ENCODE peak calls at places on chromosomes 4 and X, in four cellular contexts. One of them, this sample, is unnamed.

GRCh38 chr4:136650541-136651277 is 881.6 kb downstream of the PCDH18 start:
- DNase-seq in progenitor cell of endocrine pancreas: no peak
- DNase-seq in mesothelial cell of epicardium: no peak
- DNase-seq in mucosa of descending colon: peak; percentile 28
- DNase-seq in this sample: no peak

GRCh38 chr4:131613824-131614216 is 1535.3 kb upstream of the PCDH10 start:
- DNase-seq in progenitor cell of endocrine pancreas: no peak
- DNase-seq in mesothelial cell of epicardium: no peak
- DNase-seq in mucosa of descending colon: no peak
- DNase-seq in this sample: no peak

GRCh38 chrX:20361081-20361889 is 94.6 kb upstream of the RPS6KA3 start:
- DNase-seq in progenitor cell of endocrine pancreas: no peak
- DNase-seq in mesothelial cell of epicardium: no peak
- DNase-seq in mucosa of descending colon: no peak
- DNase-seq in this sample: no peak

GRCh38 chrX:48940404-48940955 is 16.9 kb downstream of the OTUD5 start:
- DNase-seq in progenitor cell of endocrine pancreas: no peak
- DNase-seq in mesothelial cell of epicardium: no peak
- DNase-seq in mucosa of descending colon: no peak
- DNase-seq in this sample: no peak

GRCh38 chrX:28920554-28920953 is 333.3 kb downstream of the IL1RAPL1 start:
- DNase-seq in progenitor cell of endocrine pancreas: no peak
- DNase-seq in mesothelial cell of epicardium: no peak
- DNase-seq in mucosa of descending colon: no peak
- DNase-seq in this sample: no peak

GRCh38 chr4:177119693-177120092 is 190.0 kb upstream of the NEIL3 start:
- DNase-seq in progenitor cell of endocrine pancreas: no peak
- DNase-seq in mesothelial cell of epicardium: no peak
- DNase-seq in mucosa of descending colon: no peak
- DNase-seq in this sample: no peak

GRCh38 chr4:1200425-1201035 is 28.1 kb upstream of the SPON2 start:
- DNase-seq in progenitor cell of endocrine pancreas: no peak
- DNase-seq in mesothelial cell of epicardium: no peak
- DNase-seq in mucosa of descending colon: peak; percentile 65
- DNase-seq in this sample: no peak

GRCh38 chrX:135707880-135708279 is 5.6 kb upstream of the CT45A1 start:
- DNase-seq in progenitor cell of endocrine pancreas: no peak
- DNase-seq in mesothelial cell of epicardium: no peak
- DNase-seq in mucosa of descending colon: peak; percentile 4
- DNase-seq in this sample: peak; percentile 58

GRCh38 chr4:102623622-102624021 is 122.5 kb downstream of the NFKB1 start:
- DNase-seq in progenitor cell of endocrine pancreas: no peak
- DNase-seq in mesothelial cell of epicardium: no peak
- DNase-seq in mucosa of descending colon: no peak
- DNase-seq in this sample: no peak

GRCh38 chr4:17544831-17545234 is 29.9 kb downstream of the CLRN2 start:
- DNase-seq in progenitor cell of endocrine pancreas: no peak
- DNase-seq in mesothelial cell of epicardium: no peak
- DNase-seq in mucosa of descending colon: peak; percentile 25
- DNase-seq in this sample: no peak

GRCh38 chr4:22029803-22030202 is 81.2 kb upstream of the KCNIP4 start:
- DNase-seq in progenitor cell of endocrine pancreas: no peak
- DNase-seq in mesothelial cell of epicardium: no peak
- DNase-seq in mucosa of descending colon: peak; percentile 5
- DNase-seq in this sample: no peak

GRCh38 chrX:48689143-48689920 is 5.7 kb downstream of the WAS start:
- DNase-seq in progenitor cell of endocrine pancreas: no peak
- DNase-seq in mesothelial cell of epicardium: no peak
- DNase-seq in mucosa of descending colon: no peak
- DNase-seq in this sample: no peak

GRCh38 chrX:106247162-106247561 is 79.1 kb downstream of the PWWP3B start:
- DNase-seq in progenitor cell of endocrine pancreas: no peak
- DNase-seq in mesothelial cell of epicardium: no peak
- DNase-seq in mucosa of descending colon: no peak
- DNase-seq in this sample: no peak

GRCh38 chrX:21487832-21488231 is 113.6 kb downstream of the CNKSR2 start:
- DNase-seq in progenitor cell of endocrine pancreas: no peak
- DNase-seq in mesothelial cell of epicardium: no peak
- DNase-seq in mucosa of descending colon: peak; percentile 18
- DNase-seq in this sample: no peak

GRCh38 chr4:70958681-70959080 is 34.8 kb upstream of the DCK start:
- DNase-seq in progenitor cell of endocrine pancreas: no peak
- DNase-seq in mesothelial cell of epicardium: no peak
- DNase-seq in mucosa of descending colon: no peak
- DNase-seq in this sample: no peak

GRCh38 chr4:76850010-76850441 is 47.9 kb downstream of the SOWAHB start:
- DNase-seq in progenitor cell of endocrine pancreas: no peak
- DNase-seq in mesothelial cell of epicardium: no peak
- DNase-seq in mucosa of descending colon: no peak
- DNase-seq in this sample: no peak

GRCh38 chrX:53093177-53093655 is 726 bp upstream of the KANTR start:
- DNase-seq in progenitor cell of endocrine pancreas: peak; percentile 48
- DNase-seq in mesothelial cell of epicardium: peak; percentile 45
- DNase-seq in mucosa of descending colon: peak; percentile 85
- DNase-seq in this sample: peak; percentile 73

GRCh38 chr4:25667931-25668557 is 12.4 kb downstream of the SLC34A2 start:
- DNase-seq in progenitor cell of endocrine pancreas: no peak
- DNase-seq in mesothelial cell of epicardium: no peak
- DNase-seq in mucosa of descending colon: peak; percentile 55
- DNase-seq in this sample: no peak

GRCh38 chr4:145773581-145774234 is 93.8 kb downstream of the C4orf51 start:
- DNase-seq in progenitor cell of endocrine pancreas: no peak
- DNase-seq in mesothelial cell of epicardium: no peak
- DNase-seq in mucosa of descending colon: no peak
- DNase-seq in this sample: no peak

GRCh38 chrX:131571348-131571747 is 27.5 kb downstream of the OR13H1 start:
- DNase-seq in progenitor cell of endocrine pancreas: no peak
- DNase-seq in mesothelial cell of epicardium: no peak
- DNase-seq in mucosa of descending colon: no peak
- DNase-seq in this sample: no peak

GRCh38 chr4:113951263-113951662 is 28.2 kb downstream of the ARSJ start:
- DNase-seq in progenitor cell of endocrine pancreas: no peak
- DNase-seq in mesothelial cell of epicardium: no peak
- DNase-seq in mucosa of descending colon: peak; percentile 11
- DNase-seq in this sample: no peak

GRCh38 chr4:144399927-144400326 is 246.0 kb upstream of the HHIP start:
- DNase-seq in progenitor cell of endocrine pancreas: no peak
- DNase-seq in mesothelial cell of epicardium: no peak
- DNase-seq in mucosa of descending colon: no peak
- DNase-seq in this sample: no peak

GRCh38 chrX:18996536-18996935 is 12.6 kb upstream of the PHKA2 start:
- DNase-seq in progenitor cell of endocrine pancreas: no peak
- DNase-seq in mesothelial cell of epicardium: no peak
- DNase-seq in mucosa of descending colon: no peak
- DNase-seq in this sample: no peak

GRCh38 chr4:73438582-73439215 is 2.7 kb downstream of the AFP start:
- DNase-seq in progenitor cell of endocrine pancreas: no peak
- DNase-seq in mesothelial cell of epicardium: no peak
- DNase-seq in mucosa of descending colon: no peak
- DNase-seq in this sample: no peak

GRCh38 chr4:10267066-10267465 is 150.5 kb upstream of the WDR1 start:
- DNase-seq in progenitor cell of endocrine pancreas: no peak
- DNase-seq in mesothelial cell of epicardium: no peak
- DNase-seq in mucosa of descending colon: peak; percentile 18
- DNase-seq in this sample: no peak

GRCh38 chr4:176034498-176034897 is 31.1 kb upstream of the WDR17 start:
- DNase-seq in progenitor cell of endocrine pancreas: no peak
- DNase-seq in mesothelial cell of epicardium: no peak
- DNase-seq in mucosa of descending colon: peak; percentile 15
- DNase-seq in this sample: peak; percentile 14

GRCh38 chr4:186021461-186022167 is 47.3 kb upstream of the TLR3 start:
- DNase-seq in progenitor cell of endocrine pancreas: no peak
- DNase-seq in mesothelial cell of epicardium: no peak
- DNase-seq in mucosa of descending colon: peak; percentile 26
- DNase-seq in this sample: peak; percentile 29

GRCh38 chr4:146342600-146343192 is 128.4 kb downstream of the REELD1 start:
- DNase-seq in progenitor cell of endocrine pancreas: no peak
- DNase-seq in mesothelial cell of epicardium: no peak
- DNase-seq in mucosa of descending colon: peak; percentile 69
- DNase-seq in this sample: peak; percentile 11

GRCh38 chr4:176236909-176237308 is 32.1 kb downstream of the ASB5 start:
- DNase-seq in progenitor cell of endocrine pancreas: no peak
- DNase-seq in mesothelial cell of epicardium: no peak
- DNase-seq in mucosa of descending colon: no peak
- DNase-seq in this sample: no peak

GRCh38 chrX:103405009-103405333 is 28.6 kb downstream of the BEX3 start:
- DNase-seq in progenitor cell of endocrine pancreas: no peak
- DNase-seq in mesothelial cell of epicardium: no peak
- DNase-seq in mucosa of descending colon: peak; percentile 3
- DNase-seq in this sample: no peak

GRCh38 chrX:50827996-50828395 is 14.0 kb upstream of the SHROOM4 start:
- DNase-seq in progenitor cell of endocrine pancreas: no peak
- DNase-seq in mesothelial cell of epicardium: no peak
- DNase-seq in mucosa of descending colon: no peak
- DNase-seq in this sample: no peak

DNA sequence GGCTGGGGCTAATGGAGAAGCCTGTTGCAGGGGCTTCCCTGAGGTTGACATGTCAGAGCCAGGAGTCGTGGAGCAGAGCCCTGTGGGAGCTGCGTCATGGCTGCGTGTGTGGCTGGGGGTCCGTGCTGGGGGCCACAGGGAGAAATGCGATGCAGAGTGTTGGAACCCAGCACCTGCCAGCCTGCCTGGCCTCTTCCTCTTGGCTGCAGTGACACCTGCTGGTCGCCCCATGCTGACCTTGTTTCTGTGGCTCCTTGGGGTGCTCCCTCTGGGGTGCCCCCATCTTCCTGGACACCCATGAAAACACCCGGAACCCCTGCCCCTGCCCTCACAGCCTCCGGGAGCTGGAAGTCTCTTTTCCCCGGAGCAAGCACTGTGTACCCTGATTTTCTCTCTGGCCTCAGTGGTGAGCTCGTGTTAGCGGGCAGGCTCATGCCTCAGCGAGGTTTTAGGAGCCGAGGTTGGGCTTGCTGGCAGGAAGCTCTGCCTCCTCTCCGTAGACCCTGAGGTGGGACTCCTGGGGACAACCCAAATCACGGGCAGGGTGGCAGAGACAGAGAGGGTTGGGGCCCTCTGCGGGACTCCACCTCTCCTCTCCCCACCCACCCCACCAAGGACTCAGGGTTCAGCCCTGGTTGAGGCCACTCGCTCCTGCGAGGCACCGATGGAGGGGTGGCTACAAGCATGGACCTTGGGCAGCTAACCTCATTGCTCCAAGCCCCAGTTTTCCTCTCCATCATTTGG is 103.8 kb downstream of the SORCS2 start:
- DNase-seq in progenitor cell of endocrine pancreas: no peak
- DNase-seq in mesothelial cell of epicardium: no peak
- DNase-seq in mucosa of descending colon: peak; percentile 27
- DNase-seq in this sample: peak; percentile 40
- TF ChIP-seq CTCF in progenitor cell of endocrine pancreas: peak; percentile 55
- TF ChIP-seq CTCF in mesothelial cell of epicardium: no peak
- TF ChIP-seq CTCF in mucosa of descending colon: no peak
- TF ChIP-seq CTCF in this sample: peak; percentile 49

DNA sequence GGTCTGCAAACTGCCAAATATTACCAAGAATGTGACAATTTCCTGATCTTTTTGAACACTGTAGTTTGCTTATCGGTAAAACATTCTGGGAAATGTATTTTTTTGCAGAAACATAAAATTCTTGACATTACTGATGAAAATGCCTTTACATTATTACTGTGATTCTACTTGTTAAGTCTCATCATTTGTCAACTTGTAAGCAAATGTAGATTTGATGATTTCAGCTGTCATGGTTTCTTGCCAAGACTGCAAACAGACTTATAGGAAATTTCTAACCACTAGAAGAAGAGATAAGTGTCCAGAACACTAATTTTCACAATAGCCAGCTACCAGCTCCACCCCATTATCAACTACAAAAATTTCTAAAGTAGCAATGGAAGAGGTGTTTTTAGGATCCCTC is 560.4 kb downstream of the STPG2 start:
- DNase-seq in progenitor cell of endocrine pancreas: no peak
- DNase-seq in mesothelial cell of epicardium: no peak
- DNase-seq in mucosa of descending colon: no peak
- DNase-seq in this sample: no peak
- TF ChIP-seq CTCF in progenitor cell of endocrine pancreas: no peak
- TF ChIP-seq CTCF in mesothelial cell of epicardium: no peak
- TF ChIP-seq CTCF in mucosa of descending colon: no peak
- TF ChIP-seq CTCF in this sample: no peak

DNA sequence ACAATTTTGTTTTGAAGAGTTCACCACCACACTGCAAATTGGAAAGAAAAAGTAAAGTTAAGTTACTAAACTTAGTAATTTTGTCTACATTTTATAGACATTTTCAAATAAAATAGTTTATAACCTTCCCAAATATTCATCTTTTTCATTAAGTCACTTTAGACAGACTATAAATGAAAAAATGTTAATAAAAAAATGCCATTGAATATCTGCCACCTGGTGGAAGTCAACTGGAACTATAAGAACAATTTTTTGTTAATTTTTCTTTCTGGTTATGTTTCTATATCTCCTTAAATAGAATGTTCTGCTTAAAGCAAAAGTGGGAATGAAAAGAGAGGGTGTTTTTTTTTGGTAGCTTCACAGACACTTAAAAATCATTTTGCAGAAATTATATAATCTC is 534.4 kb upstream of the PCDH10 start:
- DNase-seq in progenitor cell of endocrine pancreas: no peak
- DNase-seq in mesothelial cell of epicardium: no peak
- DNase-seq in mucosa of descending colon: no peak
- DNase-seq in this sample: no peak
- TF ChIP-seq CTCF in progenitor cell of endocrine pancreas: peak; percentile 66
- TF ChIP-seq CTCF in mesothelial cell of epicardium: peak; percentile 85
- TF ChIP-seq CTCF in mucosa of descending colon: no peak
- TF ChIP-seq CTCF in this sample: peak; percentile 85

DNA sequence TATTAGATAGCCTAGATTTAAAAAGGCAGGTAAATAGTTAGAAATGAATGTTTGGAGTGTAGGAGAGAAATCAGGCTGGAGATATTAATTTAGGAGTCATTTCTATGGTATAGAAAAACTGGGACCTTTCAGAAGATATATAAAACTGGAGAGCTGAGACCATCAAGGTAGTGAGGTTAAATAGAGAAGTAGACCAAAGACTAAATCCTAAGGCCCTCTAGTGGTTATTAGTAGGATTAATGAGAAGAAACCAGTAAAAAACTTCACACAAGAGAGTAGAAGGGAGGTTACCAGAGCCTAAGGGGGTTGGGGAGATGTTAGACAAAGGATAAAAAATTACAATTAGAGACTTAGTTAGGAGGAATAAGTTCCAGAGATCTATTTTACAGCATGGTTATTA is 351.0 kb upstream of the SPANXN1 start:
- DNase-seq in progenitor cell of endocrine pancreas: no peak
- DNase-seq in mesothelial cell of epicardium: no peak
- DNase-seq in mucosa of descending colon: no peak
- DNase-seq in this sample: no peak
- TF ChIP-seq CTCF in progenitor cell of endocrine pancreas: peak; percentile 54
- TF ChIP-seq CTCF in mesothelial cell of epicardium: peak; percentile 39
- TF ChIP-seq CTCF in mucosa of descending colon: no peak
- TF ChIP-seq CTCF in this sample: no peak

GRCh38 chrX:23332888-23333821 is 1.5 kb upstream of the PTCHD1 start:
- DNase-seq in progenitor cell of endocrine pancreas: no peak
- DNase-seq in mesothelial cell of epicardium: no peak
- DNase-seq in mucosa of descending colon: no peak
- DNase-seq in this sample: no peak
- TF ChIP-seq CTCF in progenitor cell of endocrine pancreas: peak; percentile 35
- TF ChIP-seq CTCF in mesothelial cell of epicardium: no peak
- TF ChIP-seq CTCF in mucosa of descending colon: no peak
- TF ChIP-seq CTCF in this sample: no peak

This sample was measured in endothelial cell.